ENCODE peak calls at places on chromosomes 13 and 19, in six cellular contexts. One of them, this sample, is unnamed.

GRCh38 chr13:43991773-43992201 is 112.1 kb downstream of the LACC1 start:
- DNase-seq in IMR-90: no peak
- DNase-seq in H9: no peak
- DNase-seq in trophoblast cell: peak
- DNase-seq in H1: no peak
- DNase-seq in neuronal stem cell: no peak
- DNase-seq in this sample: no peak

GRCh38 chr13:73465629-73465974 is 406.8 kb downstream of the KLF5 start:
- DNase-seq in IMR-90: peak
- DNase-seq in H9: no peak
- DNase-seq in neuronal stem cell: no peak
- DNase-seq in trophoblast cell: peak
- DNase-seq in H1: no peak
- DNase-seq in this sample: peak

GRCh38 chr13:24032252-24032651 is 128.3 kb upstream of the SPATA13 start:
- DNase-seq in neuronal stem cell: no peak
- DNase-seq in H9: no peak
- DNase-seq in trophoblast cell: no peak
- DNase-seq in IMR-90: peak
- DNase-seq in H1: no peak
- DNase-seq in this sample: peak

GRCh38 chr13:23980160-23980551 is 82.9 kb upstream of the C1QTNF9B start:
- DNase-seq in neuronal stem cell: peak
- DNase-seq in H1: peak
- DNase-seq in IMR-90: peak
- DNase-seq in trophoblast cell: peak
- DNase-seq in H9: peak
- DNase-seq in this sample: peak

GRCh38 chr19:3463959-3464796 is 16.1 kb downstream of the SMIM24 start:
- DNase-seq in H1: no peak
- DNase-seq in IMR-90: no peak
- DNase-seq in trophoblast cell: no peak
- DNase-seq in neuronal stem cell: no peak
- DNase-seq in H9: no peak
- DNase-seq in this sample: no peak

GRCh38 chr19:2433854-2434253 is 6.5 kb upstream of the TIMM13 start:
- DNase-seq in neuronal stem cell: no peak
- DNase-seq in trophoblast cell: no peak
- DNase-seq in IMR-90: no peak
- DNase-seq in H9: no peak
- DNase-seq in H1: no peak
- DNase-seq in this sample: no peak

GRCh38 chr19:57096640-57097361 is 23.0 kb upstream of the USP29 start:
- DNase-seq in neuronal stem cell: no peak
- DNase-seq in trophoblast cell: peak
- DNase-seq in H1: no peak
- DNase-seq in H9: no peak
- DNase-seq in IMR-90: no peak
- DNase-seq in this sample: no peak

GRCh38 chr19:29677001-29677781 is 11.9 kb downstream of the PLEKHF1 start:
- DNase-seq in H1: no peak
- DNase-seq in IMR-90: no peak
- DNase-seq in neuronal stem cell: no peak
- DNase-seq in trophoblast cell: no peak
- DNase-seq in H9: no peak
- DNase-seq in this sample: no peak

GRCh38 chr19:40599331-40600085 is 1.7 kb upstream of the LTBP4 start:
- DNase-seq in neuronal stem cell: no peak
- DNase-seq in IMR-90: no peak
- DNase-seq in H9: peak
- DNase-seq in trophoblast cell: no peak
- DNase-seq in H1: no peak
- DNase-seq in this sample: no peak

GRCh38 chr19:29524201-29524911 is 1.4 kb upstream of the VSTM2B start:
- DNase-seq in neuronal stem cell: peak
- DNase-seq in IMR-90: no peak
- DNase-seq in trophoblast cell: no peak
- DNase-seq in H1: no peak
- DNase-seq in H9: peak
- DNase-seq in this sample: no peak

GRCh38 chr13:29850213-29850898 is at the start of gene UBL3:
- DNase-seq in H1: peak
- DNase-seq in H9: peak
- DNase-seq in trophoblast cell: peak
- DNase-seq in neuronal stem cell: peak
- DNase-seq in IMR-90: peak
- DNase-seq in this sample: peak

GRCh38 chr13:99228737-99229691 is 28.4 kb downstream of the UBAC2 start:
- DNase-seq in neuronal stem cell: no peak
- DNase-seq in IMR-90: peak
- DNase-seq in H1: no peak
- DNase-seq in H9: no peak
- DNase-seq in trophoblast cell: peak
- DNase-seq in this sample: peak

GRCh38 chr19:23366437-23366836 is 28.8 kb downstream of the ZNF91 start:
- DNase-seq in IMR-90: no peak
- DNase-seq in trophoblast cell: no peak
- DNase-seq in H9: no peak
- DNase-seq in H1: no peak
- DNase-seq in neuronal stem cell: no peak
- DNase-seq in this sample: no peak

GRCh38 chr13:51479199-51479523 is 26.3 kb upstream of the INTS6 start:
- DNase-seq in trophoblast cell: peak
- DNase-seq in IMR-90: peak
- DNase-seq in H9: no peak
- DNase-seq in neuronal stem cell: no peak
- DNase-seq in H1: no peak
- DNase-seq in this sample: peak

GRCh38 chr19:10690351-10690781 is 10.9 kb upstream of the QTRT1 start:
- DNase-seq in H1: no peak
- DNase-seq in trophoblast cell: peak
- DNase-seq in neuronal stem cell: no peak
- DNase-seq in IMR-90: peak
- DNase-seq in H9: peak
- DNase-seq in this sample: peak

GRCh38 chr19:29560313-29561075 is 34.7 kb downstream of the VSTM2B start:
- DNase-seq in IMR-90: no peak
- DNase-seq in neuronal stem cell: no peak
- DNase-seq in H9: no peak
- DNase-seq in trophoblast cell: no peak
- DNase-seq in H1: no peak
- DNase-seq in this sample: no peak

GRCh38 chr13:46367622-46368327 is 19.3 kb downstream of the RUBCNL start:
- DNase-seq in neuronal stem cell: no peak
- DNase-seq in IMR-90: peak
- DNase-seq in trophoblast cell: no peak
- DNase-seq in H1: no peak
- DNase-seq in H9: no peak
- DNase-seq in this sample: peak

GRCh38 chr19:30648321-30648720 is 276.1 kb downstream of the ZNF536 start:
- DNase-seq in neuronal stem cell: no peak
- DNase-seq in trophoblast cell: no peak
- DNase-seq in H9: no peak
- DNase-seq in H1: no peak
- DNase-seq in IMR-90: peak
- DNase-seq in this sample: no peak

GRCh38 chr19:7494416-7495098 is 5.7 kb upstream of the PEX11G start:
- DNase-seq in trophoblast cell: no peak
- DNase-seq in H1: no peak
- DNase-seq in neuronal stem cell: no peak
- DNase-seq in IMR-90: no peak
- DNase-seq in H9: no peak
- DNase-seq in this sample: peak

DNA sequence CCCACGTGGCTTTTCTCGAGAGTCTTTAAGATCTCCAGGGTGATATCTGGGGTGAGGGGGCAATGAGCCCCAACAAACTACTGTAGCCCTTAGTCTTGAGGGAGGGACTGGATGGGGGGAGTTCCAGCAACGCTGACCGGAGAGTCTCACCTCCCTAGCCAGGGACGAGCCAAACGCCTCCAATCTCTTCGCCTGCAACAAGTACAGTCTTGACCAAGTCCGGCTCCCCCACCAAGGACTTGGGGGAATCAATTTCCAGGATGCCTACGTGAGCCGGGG is 442 bp downstream of the CCDC8 start:
- DNase-seq in trophoblast cell: no peak
- DNase-seq in neuronal stem cell: no peak
- DNase-seq in H9: no peak
- DNase-seq in IMR-90: no peak
- DNase-seq in H1: no peak
- DNase-seq in this sample: no peak
- H2AK5ac ChIP-seq in trophoblast cell: peak
- H2AK5ac ChIP-seq in neuronal stem cell: peak
- H2AK5ac ChIP-seq in H9: no peak
- H2AK5ac ChIP-seq in IMR-90: peak
- H2AK5ac ChIP-seq in H1: peak
- H2AK5ac ChIP-seq in this sample: peak

GRCh38 chr13:20981370-20982095 is 79.0 kb upstream of the XPO4 start:
- DNase-seq in neuronal stem cell: no peak
- DNase-seq in H1: no peak
- DNase-seq in trophoblast cell: no peak
- DNase-seq in IMR-90: no peak
- DNase-seq in H9: no peak
- DNase-seq in this sample: no peak

GRCh38 chr13:20984879-20985278 is 76.5 kb downstream of the LATS2 start:
- DNase-seq in H1: no peak
- DNase-seq in neuronal stem cell: no peak
- DNase-seq in trophoblast cell: no peak
- DNase-seq in H9: no peak
- DNase-seq in IMR-90: peak
- DNase-seq in this sample: no peak

GRCh38 chr13:20980420-20980819 is 77.9 kb upstream of the XPO4 start:
- DNase-seq in trophoblast cell: no peak
- DNase-seq in neuronal stem cell: no peak
- DNase-seq in H1: no peak
- DNase-seq in H9: no peak
- DNase-seq in IMR-90: no peak
- DNase-seq in this sample: no peak

GRCh38 chr13:20980899-20981298 is 78.4 kb upstream of the XPO4 start:
- DNase-seq in IMR-90: no peak
- DNase-seq in neuronal stem cell: no peak
- DNase-seq in H1: no peak
- DNase-seq in H9: no peak
- DNase-seq in trophoblast cell: no peak
- DNase-seq in this sample: no peak

GRCh38 chr13:20983386-20983785 is 78.0 kb downstream of the LATS2 start:
- DNase-seq in neuronal stem cell: no peak
- DNase-seq in H1: no peak
- DNase-seq in trophoblast cell: no peak
- DNase-seq in IMR-90: no peak
- DNase-seq in H9: no peak
- DNase-seq in this sample: no peak
- H2AFZ ChIP-seq in neuronal stem cell: no peak
- H2AFZ ChIP-seq in H1: no peak
- H2AFZ ChIP-seq in trophoblast cell: no peak
- H2AFZ ChIP-seq in IMR-90: no peak
- H2AFZ ChIP-seq in H9: no peak
- H2AFZ ChIP-seq in this sample: no peak

GRCh38 chr13:37652596-37652995 is 54.0 kb upstream of the POSTN start:
- DNase-seq in neuronal stem cell: no peak
- DNase-seq in H1: no peak
- DNase-seq in trophoblast cell: no peak
- DNase-seq in H9: no peak
- DNase-seq in IMR-90: peak
- DNase-seq in this sample: no peak

GRCh38 chr13:37647038-37647650 is 48.6 kb upstream of the POSTN start:
- DNase-seq in H1: no peak
- DNase-seq in trophoblast cell: peak
- DNase-seq in H9: no peak
- DNase-seq in IMR-90: no peak
- DNase-seq in neuronal stem cell: peak
- DNase-seq in this sample: peak

GRCh38 chr13:37651891-37652290 is 53.3 kb upstream of the POSTN start:
- DNase-seq in H1: no peak
- DNase-seq in neuronal stem cell: no peak
- DNase-seq in trophoblast cell: no peak
- DNase-seq in H9: no peak
- DNase-seq in IMR-90: no peak
- DNase-seq in this sample: no peak

GRCh38 chr13:37648604-37649003 is 50.0 kb upstream of the POSTN start:
- DNase-seq in H1: no peak
- DNase-seq in trophoblast cell: no peak
- DNase-seq in neuronal stem cell: no peak
- DNase-seq in H9: no peak
- DNase-seq in IMR-90: peak
- DNase-seq in this sample: no peak

DNA sequence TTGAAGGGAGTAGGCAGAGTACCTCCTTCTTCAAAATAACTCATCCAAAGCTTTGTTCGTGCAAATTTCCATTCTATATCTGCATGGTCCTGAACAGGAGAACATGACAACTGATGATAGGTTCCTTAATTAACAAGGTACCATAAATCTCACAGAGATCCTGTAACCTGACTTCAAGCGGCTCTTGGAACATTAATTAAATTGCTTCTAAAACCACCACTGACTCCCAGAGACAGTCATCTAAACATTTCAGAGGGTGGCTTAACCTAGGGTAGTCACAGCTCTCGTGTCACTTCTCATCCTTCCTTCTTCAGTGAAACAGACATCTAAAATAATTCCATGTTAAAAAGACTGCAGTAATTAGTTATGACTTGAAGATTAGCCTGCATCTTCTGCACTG is 52.8 kb upstream of the POSTN start:
- DNase-seq in H9: no peak
- DNase-seq in H1: no peak
- DNase-seq in trophoblast cell: no peak
- DNase-seq in IMR-90: no peak
- DNase-seq in neuronal stem cell: no peak
- DNase-seq in this sample: no peak
- H3K23ac ChIP-seq in H9: no peak
- H3K23ac ChIP-seq in H1: no peak
- H3K23ac ChIP-seq in trophoblast cell: no peak
- H3K23ac ChIP-seq in IMR-90: no peak
- H3K23ac ChIP-seq in neuronal stem cell: no peak
- H3K23ac ChIP-seq in this sample: no peak

DNA sequence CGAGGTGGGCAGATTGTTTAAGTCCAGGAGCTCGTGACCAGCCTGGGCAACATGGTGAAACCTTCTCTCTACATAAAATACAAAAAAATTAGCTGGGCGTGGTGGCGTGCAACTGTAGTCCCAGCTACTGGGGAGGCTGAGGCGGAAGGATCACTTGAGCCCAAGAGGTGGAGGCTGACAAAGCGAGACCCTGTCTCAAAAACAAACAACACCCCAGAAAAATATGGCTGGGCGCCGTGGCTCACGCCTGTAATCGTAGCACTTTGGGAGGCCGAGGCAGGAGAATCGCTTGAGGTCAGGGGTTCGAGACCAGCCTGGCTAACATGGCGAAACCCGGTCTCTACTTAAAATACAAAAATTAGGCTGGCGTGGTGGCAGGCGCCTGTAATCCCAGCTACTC is 3.4 kb upstream of the HNRNPL start:
- DNase-seq in neuronal stem cell: no peak
- DNase-seq in H1: no peak
- DNase-seq in IMR-90: no peak
- DNase-seq in H9: no peak
- DNase-seq in trophoblast cell: no peak
- DNase-seq in this sample: no peak
- H2AK5ac ChIP-seq in neuronal stem cell: no peak
- H2AK5ac ChIP-seq in H1: no peak
- H2AK5ac ChIP-seq in IMR-90: peak
- H2AK5ac ChIP-seq in H9: no peak
- H2AK5ac ChIP-seq in trophoblast cell: no peak
- H2AK5ac ChIP-seq in this sample: peak